ENCODE peak calls at places on chromosomes 11 and 22, in seven cellular contexts. One of them, this sample, is unnamed.

GRCh38 chr22:30875481-30876215 is 92.9 kb downstream of the MORC2 start:
- DNase-seq in neural crest cell: no peak
- DNase-seq in endothelial cell: no peak
- DNase-seq in glutamatergic neuron: no peak
- DNase-seq in NCI-H774: no peak
- DNase-seq in left colon: peak
- DNase-seq in activated gamma-delta T cell: no peak
- DNase-seq in this sample: peak

GRCh38 chr11:69868003-69868865 is 49.0 kb upstream of the FGF3 start:
- DNase-seq in activated gamma-delta T cell: no peak
- DNase-seq in left colon: no peak
- DNase-seq in neural crest cell: no peak
- DNase-seq in NCI-H774: no peak
- DNase-seq in glutamatergic neuron: no peak
- DNase-seq in endothelial cell: no peak
- DNase-seq in this sample: peak

GRCh38 chr11:100855466-100856067 is 168.5 kb downstream of the ARHGAP42 start:
- DNase-seq in NCI-H774: peak
- DNase-seq in glutamatergic neuron: no peak
- DNase-seq in endothelial cell: no peak
- DNase-seq in left colon: no peak
- DNase-seq in neural crest cell: no peak
- DNase-seq in activated gamma-delta T cell: no peak
- DNase-seq in this sample: no peak

GRCh38 chr22:22687638-22688500 is 43.5 kb downstream of the GGTLC2 start:
- DNase-seq in left colon: no peak
- DNase-seq in neural crest cell: peak
- DNase-seq in activated gamma-delta T cell: no peak
- DNase-seq in NCI-H774: peak
- DNase-seq in glutamatergic neuron: peak
- DNase-seq in endothelial cell: peak
- DNase-seq in this sample: peak

GRCh38 chr11:35144103-35144741 is 5.3 kb downstream of the CD44 start:
- DNase-seq in left colon: peak
- DNase-seq in endothelial cell: no peak
- DNase-seq in NCI-H774: no peak
- DNase-seq in activated gamma-delta T cell: no peak
- DNase-seq in glutamatergic neuron: no peak
- DNase-seq in neural crest cell: no peak
- DNase-seq in this sample: no peak

GRCh38 chr11:113316251-113316650 is 1.9 kb downstream of the TTC12 start:
- DNase-seq in left colon: no peak
- DNase-seq in glutamatergic neuron: no peak
- DNase-seq in NCI-H774: no peak
- DNase-seq in activated gamma-delta T cell: no peak
- DNase-seq in endothelial cell: no peak
- DNase-seq in neural crest cell: no peak
- DNase-seq in this sample: no peak

GRCh38 chr11:35343033-35343598 is 76.2 kb downstream of the SLC1A2 start:
- DNase-seq in activated gamma-delta T cell: no peak
- DNase-seq in NCI-H774: no peak
- DNase-seq in left colon: no peak
- DNase-seq in glutamatergic neuron: no peak
- DNase-seq in neural crest cell: no peak
- DNase-seq in endothelial cell: no peak
- DNase-seq in this sample: no peak

GRCh38 chr11:120527111-120527748 is 15.7 kb downstream of the GRIK4 start:
- DNase-seq in activated gamma-delta T cell: no peak
- DNase-seq in left colon: no peak
- DNase-seq in neural crest cell: peak
- DNase-seq in NCI-H774: no peak
- DNase-seq in endothelial cell: no peak
- DNase-seq in glutamatergic neuron: peak
- DNase-seq in this sample: peak

GRCh38 chr11:47130541-47130940 is 46.1 kb downstream of the ARFGAP2 start:
- DNase-seq in activated gamma-delta T cell: no peak
- DNase-seq in NCI-H774: peak
- DNase-seq in neural crest cell: no peak
- DNase-seq in left colon: no peak
- DNase-seq in endothelial cell: no peak
- DNase-seq in glutamatergic neuron: no peak
- DNase-seq in this sample: peak

GRCh38 chr22:36478966-36479365 is 2.5 kb downstream of the TXN2 start:
- DNase-seq in activated gamma-delta T cell: no peak
- DNase-seq in neural crest cell: no peak
- DNase-seq in NCI-H774: no peak
- DNase-seq in left colon: no peak
- DNase-seq in endothelial cell: no peak
- DNase-seq in glutamatergic neuron: no peak
- DNase-seq in this sample: no peak

GRCh38 chr11:64207247-64208085 is 945 bp downstream of the FERMT3 start:
- DNase-seq in NCI-H774: no peak
- DNase-seq in glutamatergic neuron: no peak
- DNase-seq in endothelial cell: no peak
- DNase-seq in activated gamma-delta T cell: peak
- DNase-seq in left colon: peak
- DNase-seq in neural crest cell: no peak
- DNase-seq in this sample: peak

GRCh38 chr11:73126804-73127480 is 15.2 kb downstream of the FCHSD2 start:
- DNase-seq in glutamatergic neuron: no peak
- DNase-seq in neural crest cell: no peak
- DNase-seq in NCI-H774: no peak
- DNase-seq in left colon: no peak
- DNase-seq in endothelial cell: no peak
- DNase-seq in activated gamma-delta T cell: no peak
- DNase-seq in this sample: no peak

GRCh38 chr11:8038393-8038792 is 42.6 kb upstream of the TUB start:
- DNase-seq in endothelial cell: no peak
- DNase-seq in left colon: no peak
- DNase-seq in glutamatergic neuron: peak
- DNase-seq in NCI-H774: no peak
- DNase-seq in activated gamma-delta T cell: no peak
- DNase-seq in neural crest cell: peak
- DNase-seq in this sample: no peak